ENCODE peak calls at places on chromosomes 13 and 19, in eight cellular contexts. K, E, F, H, B, R, Y and M are unnamed samples.

GRCh38 chr13:76848596-76848995 is 37.6 kb downstream of the KCTD12 start:
- DNase-seq in Y (no peak), H (no peak), E (no peak), B (no peak), R (no peak), F (no peak), K (peak; percentile 61), M (no peak)

GRCh38 chr13:76856141-76856571 is 30.0 kb downstream of the KCTD12 start:
- DNase-seq in R (no peak), F (no peak), H (peak; percentile 49), B (no peak), Y (no peak), E (no peak), K (peak; percentile 90), M (no peak)

GRCh38 chr19:11375143-11375948 is 880 bp downstream of the SWSAP1 start:
- DNase-seq in F (peak; percentile 7), R (peak; percentile 66), Y (no peak), E (no peak), B (peak; percentile 64), H (no peak), K (no peak), M (no peak)

GRCh38 chr13:108315273-108315672 is 45.8 kb downstream of the TNFSF13B start:
- DNase-seq in R (no peak), H (no peak), K (no peak), E (no peak), Y (no peak), B (no peak), F (no peak), M (no peak)

GRCh38 chr13:97122381-97122996 is 99.6 kb upstream of the MBNL2 start:
- DNase-seq in H (no peak), B (no peak), Y (no peak), K (peak; percentile 76), F (peak; percentile 19), E (no peak), R (no peak), M (no peak)

GRCh38 chr19:40592170-40592569 is 9.0 kb upstream of the LTBP4 start:
- DNase-seq in K (peak; percentile 71), R (no peak), H (no peak), Y (no peak), F (peak; percentile 35), E (no peak), B (no peak), M (no peak)

GRCh38 chr19:36528921-36529518 is 949 bp upstream of the ZNF260 start:
- DNase-seq in Y (no peak), E (no peak), H (no peak), F (no peak), R (peak; percentile 3), K (no peak), B (no peak), M (no peak)

GRCh38 chr13:73138967-73139491 is 80.2 kb downstream of the KLF5 start:
- DNase-seq in F (peak; percentile 18), K (no peak), H (no peak), E (no peak), Y (no peak), B (no peak), R (no peak), M (no peak)

GRCh38 chr19:14114439-14114838 is 3.1 kb downstream of the PRKACA start:
- DNase-seq in E (no peak), Y (no peak), F (no peak), R (no peak), B (no peak), K (no peak), H (no peak), M (no peak)

GRCh38 chr19:14112809-14113385 is 4.7 kb downstream of the PRKACA start:
- DNase-seq in B (no peak), K (no peak), H (no peak), R (no peak), F (no peak), Y (no peak), E (no peak), M (no peak)

GRCh38 chr19:14114854-14115253 is 2.7 kb downstream of the PRKACA start:
- DNase-seq in H (no peak), R (peak; percentile 72), F (peak; percentile 71), Y (no peak), B (no peak), E (no peak), K (peak; percentile 25), M (no peak)

GRCh38 chr19:14112051-14112808 is 5.3 kb downstream of the PRKACA start:
- DNase-seq in B (no peak), E (no peak), R (no peak), K (peak; percentile 44), Y (no peak), F (no peak), H (no peak), M (no peak)

GRCh38 chr19:14113762-14114414 is 3.7 kb downstream of the PRKACA start:
- DNase-seq in K (no peak), B (no peak), Y (no peak), R (no peak), H (no peak), E (no peak), F (peak; percentile 45), M (no peak)
- TF ChIP-seq CTCF in K (peak; percentile 31), B (no peak), Y (no peak), R (peak; percentile 20), H (peak; percentile 26), E (no peak), F (peak; percentile 16), M (peak; percentile 10)

GRCh38 chr13:26254583-26255102 is 714 bp downstream of the CDK8 start:
- DNase-seq in Y (peak; percentile 27), B (peak; percentile 22), F (peak; percentile 49), E (peak; percentile 35), K (peak; percentile 23), R (peak; percentile 53), H (no peak), M (no peak)

GRCh38 chr13:26253262-26253786 is 605 bp upstream of the CDK8 start:
- DNase-seq in R (no peak), Y (no peak), F (no peak), H (no peak), B (peak; percentile 13), K (no peak), E (no peak), M (no peak)

GRCh38 chr13:26257049-26257448 is 3.1 kb downstream of the CDK8 start:
- DNase-seq in F (no peak), K (no peak), B (no peak), R (no peak), E (no peak), H (no peak), Y (no peak), M (no peak)

GRCh38 chr13:26253787-26254582 is at the start of gene CDK8:
- DNase-seq in E (peak; percentile 73), B (peak; percentile 89), R (peak; percentile 80), F (peak; percentile 83), H (peak; percentile 55), K (peak; percentile 88), Y (peak; percentile 64), M (no peak)

GRCh38 chr13:26255717-26256277 is 1.9 kb downstream of the CDK8 start:
- DNase-seq in H (no peak), Y (no peak), F (no peak), B (no peak), K (peak; percentile 6), E (no peak), R (no peak), M (no peak)
- TF ChIP-seq CTCF in H (peak; percentile 16), Y (no peak), F (no peak), B (no peak), K (peak; percentile 34), E (peak; percentile 43), R (peak; percentile 40), M (peak; percentile 39)

GRCh38 chr19:43501661-43502418 is 2.7 kb downstream of the PHLDB3 start:
- DNase-seq in E (no peak), B (peak; percentile 21), K (no peak), H (no peak), R (peak; percentile 17), Y (no peak), F (no peak), M (no peak)

GRCh38 chr19:43504426-43505185 is at the start of gene PHLDB3:
- DNase-seq in R (no peak), E (peak; percentile 27), H (no peak), B (peak; percentile 32), Y (no peak), F (peak; percentile 65), K (no peak), M (no peak)

GRCh38 chr19:43502419-43502976 is 2.0 kb downstream of the PHLDB3 start:
- DNase-seq in K (no peak), F (no peak), R (no peak), H (no peak), B (no peak), E (no peak), Y (no peak), M (no peak)

GRCh38 chr19:43505186-43505456 is 575 bp upstream of the PHLDB3 start:
- DNase-seq in R (no peak), F (no peak), Y (no peak), B (no peak), K (no peak), E (no peak), H (no peak), M (no peak)

GRCh38 chr19:43503501-43504425 is 783 bp downstream of the PHLDB3 start:
- DNase-seq in Y (peak; percentile 93), E (peak; percentile 95), H (peak; percentile 39), R (peak; percentile 94), K (peak; percentile 83), F (peak; percentile 99), B (peak; percentile 98), M (peak; percentile 95)
- TF ChIP-seq CTCF in Y (no peak), E (peak; percentile 42), H (no peak), R (peak; percentile 21), K (no peak), F (no peak), B (peak; percentile 22), M (peak; percentile 28)

GRCh38 chr19:38949580-38950367 is 19.0 kb downstream of the MRPS12 start:
- DNase-seq in B (peak; percentile 82), R (peak; percentile 90), F (peak; percentile 93), K (peak; percentile 78), E (peak; percentile 89), H (no peak), Y (peak; percentile 71), M (no peak)

GRCh38 chr19:38956264-38956663 is 19.3 kb downstream of the FBXO17 start:
- DNase-seq in K (no peak), R (no peak), Y (no peak), B (no peak), E (no peak), H (no peak), F (no peak), M (peak; percentile 51)

GRCh38 chr19:38953677-38954076 is 21.9 kb downstream of the FBXO17 start:
- DNase-seq in H (no peak), K (no peak), F (no peak), B (no peak), R (no peak), Y (no peak), E (no peak), M (no peak)

GRCh38 chr19:38951187-38951586 is 20.4 kb downstream of the MRPS12 start:
- DNase-seq in F (no peak), H (no peak), B (no peak), K (no peak), E (no peak), R (no peak), Y (no peak), M (no peak)

DNA sequence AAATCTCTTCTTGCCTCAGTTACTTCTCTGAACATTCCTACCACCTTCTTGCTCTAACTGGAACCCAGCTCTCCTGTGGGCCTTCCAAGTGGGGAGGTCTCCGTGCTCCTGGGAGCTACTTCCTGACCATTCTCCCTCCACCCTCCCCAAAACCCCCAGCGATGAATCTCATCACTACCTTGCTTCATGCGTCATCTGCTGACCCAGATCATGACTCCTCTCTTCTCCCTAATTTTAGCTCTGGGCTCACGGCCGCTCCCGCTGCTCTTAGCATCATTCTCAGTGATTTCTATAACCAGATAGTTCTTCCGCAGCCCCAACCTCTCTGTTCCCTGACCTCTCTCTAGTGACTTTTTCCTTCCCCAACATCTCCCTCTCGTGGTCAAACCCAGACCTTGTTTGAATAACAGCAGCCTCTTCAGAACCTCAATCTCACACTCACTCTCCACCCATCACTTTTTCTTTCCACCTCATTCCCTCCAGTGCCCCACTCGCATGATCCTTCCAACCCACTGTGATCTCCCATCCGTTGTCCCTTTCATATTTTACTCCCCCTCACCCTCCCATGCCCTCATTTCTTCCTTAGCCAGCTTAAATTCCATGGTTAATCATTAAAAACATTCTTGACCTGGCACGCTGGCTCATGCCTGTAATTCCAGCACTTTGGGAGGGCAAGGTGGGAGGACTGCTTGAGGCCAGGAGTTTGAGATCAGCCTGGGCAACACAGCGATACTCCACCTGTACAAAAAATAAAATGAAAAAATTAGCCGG is 21.8 kb downstream of the MRPS12 start:
- DNase-seq in H (no peak), F (peak; percentile 77), R (peak; percentile 53), Y (no peak), E (no peak), B (no peak), K (no peak), M (no peak)
- TF ChIP-seq CTCF in H (peak; percentile 21), F (peak; percentile 47), R (peak; percentile 26), Y (no peak), E (peak; percentile 60), B (no peak), K (no peak), M (peak; percentile 57)